ENCODE peak calls at places on chromosomes 5 and 9, in ten cellular contexts. O is Peyer's patch, Q is bronchial epithelial cell, D is fibroblast of pulmonary artery, M is iPS DF 6.9, A is A549, V is lung, P is lower lobe of right lung, B is left ventricle myocardium inferior, R is fibroblast of lung. W is an unnamed sample.

GRCh38 chr5:136666970-136667620 is 301.8 kb upstream of the TRPC7 start:
- DNase-seq in A (no peak), D (no peak), V (no peak), Q (no peak), M (no peak), P (no peak), R (no peak), B (no peak), O (no peak), W (peak)

GRCh38 chr9:35070823-35071813 is 1.3 kb downstream of the VCP start:
- DNase-seq in R (no peak), P (no peak), O (no peak), D (peak), Q (peak), B (no peak), A (no peak), V (no peak), M (no peak), W (peak)

GRCh38 chr9:84140535-84141101 is 160.0 kb downstream of the RMI1 start:
- DNase-seq in Q (no peak), R (peak), M (no peak), D (peak), B (no peak), V (no peak), O (peak), P (no peak), A (no peak), W (no peak)

GRCh38 chr9:76657265-76657664 is 107.0 kb upstream of the PCA3 start:
- DNase-seq in Q (no peak), B (no peak), P (no peak), D (no peak), R (no peak), A (no peak), V (no peak), O (no peak), M (no peak), W (no peak)

GRCh38 chr5:157197088-157197487 is 16.4 kb downstream of the ITK start:
- DNase-seq in B (no peak), M (no peak), O (no peak), P (no peak), R (no peak), A (no peak), Q (no peak), V (no peak), D (no peak), W (no peak)

GRCh38 chr9:111621895-111622480 is 9.1 kb upstream of the DNAJC25 start:
- DNase-seq in D (peak), M (no peak), R (peak), V (no peak), P (no peak), A (peak), Q (peak), B (no peak), O (no peak), W (peak)

GRCh38 chr5:120545007-120545406 is 80.9 kb downstream of the PRR16 start:
- DNase-seq in Q (no peak), P (no peak), R (no peak), M (no peak), B (no peak), D (no peak), A (no peak), O (no peak), V (no peak), W (no peak)

GRCh38 chr9:136525841-136526499 is 19.9 kb downstream of the NOTCH1 start:
- DNase-seq in O (no peak), M (no peak), D (no peak), P (no peak), V (no peak), A (peak), B (no peak), Q (no peak), R (no peak), W (no peak)

GRCh38 chr5:33781286-33781685 is 110.5 kb downstream of the ADAMTS12 start:
- DNase-seq in Q (no peak), D (peak), O (no peak), B (no peak), P (no peak), M (no peak), A (peak), R (peak), V (no peak), W (no peak)

GRCh38 chr5:168005093-168005492 is 286.4 kb upstream of the WWC1 start:
- DNase-seq in M (no peak), Q (peak), R (no peak), B (no peak), A (no peak), P (no peak), V (no peak), D (no peak), O (no peak), W (no peak)

GRCh38 chr9:69056416-69056815 is 20.9 kb downstream of the FXN start:
- DNase-seq in M (no peak), P (no peak), R (no peak), V (no peak), B (no peak), O (no peak), Q (no peak), A (no peak), D (no peak), W (no peak)

GRCh38 chr5:15992918-15993317 is 186.7 kb downstream of the MARCHF11 start:
- DNase-seq in O (no peak), P (no peak), B (no peak), R (peak), D (peak), V (no peak), Q (peak), A (peak), M (no peak), W (no peak)

GRCh38 chr9:130921483-130921806 is 17.6 kb downstream of the FIBCD1 start:
- DNase-seq in A (no peak), M (no peak), Q (no peak), O (no peak), R (no peak), B (no peak), P (no peak), D (no peak), V (no peak), W (no peak)

GRCh38 chr9:99931155-99931840 is 24.8 kb downstream of the STX17 start:
- DNase-seq in D (peak), Q (no peak), P (no peak), B (no peak), V (no peak), A (no peak), M (no peak), R (peak), O (no peak), W (no peak)

GRCh38 chr9:90925581-90926257 is 124.1 kb downstream of the SYK start:
- DNase-seq in O (no peak), D (peak), Q (peak), M (no peak), P (no peak), V (no peak), R (peak), A (peak), B (no peak), W (no peak)

GRCh38 chr9:108569624-108570023 is 286.2 kb downstream of the ACTL7B start:
- DNase-seq in R (peak), D (peak), A (peak), B (no peak), M (no peak), Q (peak), V (no peak), P (no peak), O (no peak), W (peak)

GRCh38 chr5:30376848-30377247 is 816.6 kb upstream of the CDH6 start:
- DNase-seq in B (no peak), R (no peak), O (no peak), Q (no peak), A (no peak), M (no peak), V (no peak), P (no peak), D (no peak), W (no peak)

GRCh38 chr5:173670791-173671120 is 54.3 kb upstream of the BOD1 start:
- DNase-seq in Q (no peak), A (no peak), R (no peak), D (peak), B (peak), V (no peak), M (no peak), O (no peak), P (no peak), W (no peak)

GRCh38 chr5:179318193-179318955 is 26.9 kb downstream of the ADAMTS2 start:
- DNase-seq in M (no peak), P (no peak), O (peak), R (no peak), D (no peak), B (no peak), A (no peak), V (no peak), Q (no peak), W (no peak)

GRCh38 chr5:31124026-31124425 is 69.5 kb upstream of the CDH6 start:
- DNase-seq in D (no peak), M (no peak), P (no peak), B (no peak), O (no peak), A (no peak), Q (peak), V (no peak), R (no peak), W (no peak)

GRCh38 chr5:35218981-35219380 is 11.3 kb downstream of the PRLR start:
- DNase-seq in P (no peak), R (no peak), B (no peak), Q (no peak), M (no peak), O (no peak), D (no peak), A (no peak), V (no peak), W (no peak)

GRCh38 chr5:124823336-124823849 is 77.0 kb upstream of the ZNF608 start:
- DNase-seq in O (no peak), R (peak), D (no peak), M (no peak), Q (no peak), P (no peak), V (no peak), B (no peak), A (no peak), W (no peak)

GRCh38 chr9:96515629-96516470 is 65.9 kb downstream of the HABP4 start:
- DNase-seq in D (no peak), P (no peak), B (no peak), M (no peak), A (no peak), Q (no peak), V (no peak), O (no peak), R (peak), W (no peak)

GRCh38 chr5:145944328-145944727 is 8.0 kb downstream of the SH3RF2 start:
- DNase-seq in V (no peak), R (no peak), P (no peak), O (no peak), B (no peak), D (no peak), A (no peak), M (no peak), Q (no peak), W (no peak)

DNA sequence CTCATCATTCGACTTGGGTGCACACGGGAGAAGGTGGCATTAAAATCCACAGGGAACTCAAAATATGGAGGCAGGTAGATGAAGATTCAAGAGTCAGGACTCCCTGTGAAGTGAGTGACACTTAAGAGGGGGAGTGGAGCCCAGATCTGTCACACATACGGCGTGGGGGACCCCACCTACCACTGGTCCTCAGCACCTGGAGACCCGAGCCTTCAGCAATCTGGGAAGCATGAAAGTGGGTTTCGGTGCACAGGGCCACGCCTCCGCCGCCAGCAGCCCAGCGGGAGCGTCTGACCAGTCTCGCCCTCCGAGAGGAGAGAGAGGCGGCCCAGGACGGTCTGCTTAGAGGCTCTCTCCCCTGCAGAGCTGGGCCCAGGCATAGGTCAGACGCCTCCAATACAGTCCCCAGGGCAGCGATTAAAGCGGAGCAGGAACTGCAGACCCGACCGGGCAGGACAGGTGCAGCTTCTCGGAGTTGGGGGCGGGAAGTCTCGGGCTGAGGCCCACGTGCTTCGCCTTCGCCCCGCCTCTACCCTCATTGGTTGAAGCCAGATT is 639 bp upstream of the SLC2A8 start:
- DNase-seq in A (no peak), D (no peak), P (no peak), V (no peak), R (no peak), Q (no peak), B (no peak), M (no peak), O (no peak), W (no peak)
- H3K4me3 ChIP-seq in A (peak), D (peak), P (peak), V (peak), R (peak), Q (peak), B (peak), M (peak), O (peak), W (no peak)

DNA sequence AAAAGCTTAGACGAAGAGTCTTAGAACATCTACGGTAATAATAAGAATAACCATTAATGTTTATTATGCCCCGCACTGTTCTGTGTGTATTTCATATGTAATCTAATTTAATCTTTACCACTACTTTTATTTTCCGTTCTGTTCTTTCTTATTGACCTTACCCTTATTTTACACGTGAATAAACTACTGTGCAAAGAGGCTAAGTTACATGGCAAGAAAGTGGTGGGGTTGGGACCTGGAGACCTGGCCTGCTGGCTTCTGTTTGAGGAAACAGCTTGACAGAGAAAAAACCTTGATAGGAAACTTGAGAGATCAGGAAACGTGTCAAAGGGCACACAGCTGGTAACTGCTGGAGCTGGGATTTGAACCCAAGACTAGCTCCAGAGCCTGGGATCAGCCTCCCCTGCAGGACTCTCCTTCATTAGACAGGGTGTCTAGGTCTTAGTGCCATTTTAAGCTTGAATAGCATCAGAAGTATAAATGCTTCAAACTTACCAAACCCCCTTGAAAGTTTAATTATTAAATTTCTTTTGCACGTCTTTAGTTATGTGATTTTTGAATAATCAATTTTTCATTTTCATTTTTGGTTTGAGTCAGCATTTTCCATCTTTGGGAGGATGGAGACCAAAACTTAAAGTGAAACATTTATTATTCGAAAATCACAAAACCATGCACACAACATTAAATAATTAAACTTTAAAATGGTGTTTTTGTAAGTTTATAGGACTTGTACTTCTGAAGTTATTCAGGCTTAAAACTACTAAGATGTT is 129.5 kb downstream of the RGS3 start:
- DNase-seq in M (no peak), B (no peak), V (no peak), A (no peak), O (peak), D (no peak), Q (no peak), R (no peak), P (no peak), W (no peak)
- H3K4me3 ChIP-seq in M (no peak), B (peak), V (no peak), A (peak), O (no peak), D (no peak), Q (no peak), R (no peak), P (no peak), W (no peak)

GRCh38 chr5:74643160-74643562 is 2.6 kb upstream of the ENC1 start:
- DNase-seq in A (peak), R (peak), D (peak), M (no peak), O (no peak), B (no peak), Q (peak), P (no peak), V (no peak), W (peak)

GRCh38 chr5:74642543-74642863 is 2.0 kb upstream of the ENC1 start:
- DNase-seq in P (no peak), A (no peak), Q (peak), V (no peak), O (no peak), R (no peak), B (no peak), D (no peak), M (no peak), W (no peak)

GRCh38 chr5:74640450-74641013 is at the start of gene ENC1:
- DNase-seq in V (peak), Q (peak), B (peak), P (peak), O (peak), R (peak), M (peak), A (peak), D (peak), W (peak)

GRCh38 chr5:74641014-74641777 is 668 bp upstream of the ENC1 start:
- DNase-seq in A (peak), D (peak), M (no peak), R (peak), O (peak), Q (peak), B (peak), P (peak), V (peak), W (peak)

GRCh38 chr5:74641778-74642542 is 1.4 kb upstream of the ENC1 start:
- DNase-seq in B (peak), A (peak), M (no peak), D (peak), Q (peak), V (peak), R (peak), O (peak), P (peak), W (peak)
- H3K4me3 ChIP-seq in B (peak), A (peak), M (peak), D (peak), Q (peak), V (no peak), R (peak), O (peak), P (peak), W (peak)

DNA sequence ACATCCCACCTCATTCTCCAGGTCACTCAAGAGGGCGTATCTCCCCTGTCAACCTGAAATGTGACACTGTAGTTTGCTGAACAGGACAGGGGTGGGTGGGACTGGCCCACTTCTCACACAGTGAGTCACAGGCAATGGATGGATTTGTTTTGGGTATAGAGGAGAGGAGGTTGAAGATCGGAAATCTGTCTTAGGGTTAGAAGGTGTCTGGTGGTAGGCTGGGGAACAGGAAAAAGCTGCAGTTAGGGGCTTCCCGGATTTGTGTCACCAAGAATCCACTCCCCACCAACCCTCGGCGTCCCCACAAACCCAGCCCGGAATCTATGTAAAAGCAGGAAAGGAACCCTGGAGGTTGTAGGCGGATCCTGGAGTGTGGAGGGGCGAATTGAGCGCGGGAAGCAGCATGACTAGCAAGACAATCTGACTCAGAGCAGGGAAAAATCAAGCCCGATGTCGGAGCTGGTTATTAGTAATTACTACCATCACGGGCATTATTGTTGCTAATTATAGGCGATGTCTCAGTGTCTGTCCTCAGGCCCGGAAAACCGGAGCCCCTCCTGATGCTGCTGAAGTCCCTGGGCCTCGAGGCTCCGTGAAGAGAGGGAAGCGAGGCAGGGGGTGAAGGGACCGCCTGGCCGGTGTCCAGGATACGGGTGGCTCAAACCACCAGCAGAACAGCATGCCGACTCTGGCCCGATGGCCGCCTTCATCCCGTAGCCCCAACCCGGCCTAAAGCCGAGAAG is 1.7 kb upstream of the IRX1 start:
- DNase-seq in P (no peak), A (no peak), B (no peak), R (no peak), Q (no peak), D (no peak), V (no peak), M (no peak), O (no peak), W (no peak)
- H3K4me3 ChIP-seq in P (peak), A (no peak), B (peak), R (no peak), Q (no peak), D (no peak), V (no peak), M (peak), O (no peak), W (no peak)

DNA sequence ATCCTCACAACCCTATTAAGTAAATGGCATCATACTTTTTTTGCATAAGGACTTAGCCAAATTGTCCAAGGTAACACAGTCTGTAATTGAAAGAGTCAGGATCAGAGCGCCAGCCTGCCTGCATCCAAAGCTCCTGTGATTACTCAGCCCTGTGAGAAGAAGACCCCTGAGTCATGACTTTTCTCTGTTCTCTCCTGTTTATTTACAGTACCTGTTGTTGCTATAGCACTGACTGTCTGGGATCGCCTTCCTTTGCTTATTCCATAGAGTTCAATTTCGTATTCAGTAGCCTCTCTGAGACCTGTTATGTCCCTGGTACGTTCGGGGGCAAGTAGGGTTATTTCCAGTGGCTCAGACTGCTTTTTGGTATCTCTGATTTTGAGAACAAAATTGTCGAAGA is 71.8 kb downstream of the TNC start:
- DNase-seq in D (no peak), Q (peak), V (no peak), M (no peak), O (no peak), A (no peak), P (no peak), B (no peak), R (no peak), W (no peak)
- H3K4me3 ChIP-seq in D (no peak), Q (no peak), V (no peak), M (no peak), O (no peak), A (no peak), P (no peak), B (no peak), R (no peak), W (no peak)

W was measured in NB4.